ENCODE peak calls at places on chromosomes 6 and 20, in seven cellular contexts. J, B, Z, K, E, X and F are unnamed samples.

GRCh38 chr6:68634503-68635411 is at the start of gene ADGRB3:
- DNase-seq in J (no peak), B (no peak), Z (no peak), K (peak; percentile 88), E (peak; percentile 98), X (no peak), F (peak; percentile 47)

GRCh38 chr20:2578430-2579192 is 42.2 kb downstream of the TMC2 start:
- DNase-seq in J (no peak), B (no peak), Z (no peak), K (no peak), E (no peak), X (no peak), F (no peak)

GRCh38 chr6:37906121-37906520 is 86.6 kb downstream of the ZFAND3 start:
- DNase-seq in J (no peak), B (no peak), Z (no peak), K (no peak), E (no peak), X (no peak), F (no peak)

GRCh38 chr20:33280775-33281174 is 2.2 kb upstream of the BPIFB1 start:
- DNase-seq in J (no peak), B (no peak), Z (no peak), K (no peak), E (no peak), X (no peak), F (no peak)

GRCh38 chr6:26118999-26119398 is 31.8 kb downstream of the HFE start:
- DNase-seq in J (no peak), B (no peak), Z (peak; percentile 29), K (no peak), E (peak; percentile 33), X (no peak), F (no peak)

GRCh38 chr6:16849280-16850210 is 88.3 kb upstream of the ATXN1 start:
- DNase-seq in J (no peak), B (no peak), Z (no peak), K (no peak), E (no peak), X (peak; percentile 87), F (no peak)

GRCh38 chr6:33620158-33620583 is 951 bp upstream of the ITPR3 start:
- DNase-seq in J (no peak), B (no peak), Z (peak; percentile 56), K (peak; percentile 65), E (no peak), X (peak; percentile 28), F (no peak)

GRCh38 chr6:20169786-20170185 is 42.5 kb downstream of the MBOAT1 start:
- DNase-seq in J (no peak), B (no peak), Z (no peak), K (no peak), E (no peak), X (no peak), F (no peak)

GRCh38 chr20:39036011-39036410 is 73.9 kb downstream of the DHX35 start:
- DNase-seq in J (no peak), B (no peak), Z (no peak), K (no peak), E (no peak), X (peak; percentile 43), F (no peak)

GRCh38 chr20:35518975-35519374 is 10.5 kb downstream of the C20orf173 start:
- DNase-seq in J (no peak), B (no peak), Z (no peak), K (no peak), E (no peak), X (no peak), F (no peak)

GRCh38 chr6:142706200-142706599 is 238.8 kb downstream of the HIVEP2 start:
- DNase-seq in J (no peak), B (no peak), Z (no peak), K (no peak), E (no peak), X (no peak), F (no peak)

GRCh38 chr6:46954819-46955520 is 33.2 kb upstream of the ADGRF5 start:
- DNase-seq in J (no peak), B (no peak), Z (peak; percentile 14), K (no peak), E (no peak), X (no peak), F (no peak)

GRCh38 chr6:109060585-109060984 is 34.1 kb downstream of the SESN1 start:
- DNase-seq in J (no peak), B (no peak), Z (no peak), K (no peak), E (no peak), X (no peak), F (no peak)

GRCh38 chr20:5974531-5974930 is 24.1 kb downstream of the MCM8 start:
- DNase-seq in J (no peak), B (no peak), Z (no peak), K (no peak), E (no peak), X (no peak), F (no peak)

GRCh38 chr20:59153355-59153681 is 10.3 kb upstream of the ZNF831 start:
- DNase-seq in J (no peak), B (no peak), Z (no peak), K (no peak), E (peak; percentile 80), X (no peak), F (no peak)

GRCh38 chr20:13221673-13222318 is 722 bp downstream of the ISM1 start:
- DNase-seq in J (peak; percentile 14), B (peak; percentile 50), Z (peak; percentile 70), K (peak; percentile 88), E (no peak), X (peak; percentile 22), F (no peak)

GRCh38 chr6:97958143-97958542 is 675.1 kb upstream of the MMS22L start:
- DNase-seq in J (no peak), B (no peak), Z (no peak), K (no peak), E (no peak), X (no peak), F (peak; percentile 16)

GRCh38 chr6:3380344-3381232 is 76.3 kb downstream of the SLC22A23 start:
- DNase-seq in J (no peak), B (no peak), Z (no peak), K (no peak), E (no peak), X (no peak), F (no peak)

GRCh38 chr20:63210011-63210605 is 5.8 kb downstream of the YTHDF1 start:
- DNase-seq in J (no peak), B (no peak), Z (no peak), K (no peak), E (no peak), X (no peak), F (no peak)

GRCh38 chr6:69994251-69994650 is 127.9 kb downstream of the COL19A1 start:
- DNase-seq in J (no peak), B (no peak), Z (no peak), K (peak; percentile 6), E (no peak), X (no peak), F (no peak)

GRCh38 chr6:150403458-150404245 is 34.8 kb downstream of the IYD start:
- DNase-seq in J (no peak), B (no peak), Z (peak; percentile 25), K (peak; percentile 30), E (no peak), X (peak; percentile 24), F (no peak)

GRCh38 chr6:32298632-32299336 is 72.9 kb downstream of the TSBP1 start:
- DNase-seq in J (no peak), B (no peak), Z (no peak), K (peak; percentile 26), E (no peak), X (peak; percentile 11), F (no peak)

GRCh38 chr6:106099235-106099537 is 13.1 kb downstream of the PRDM1 start:
- DNase-seq in J (no peak), B (no peak), Z (no peak), K (no peak), E (no peak), X (no peak), F (no peak)

GRCh38 chr6:110617057-110617456 is 140.6 kb upstream of the SLC22A16 start:
- DNase-seq in J (no peak), B (no peak), Z (no peak), K (no peak), E (no peak), X (no peak), F (no peak)

GRCh38 chr6:9537381-9537780 is 877.5 kb downstream of the TFAP2A start:
- DNase-seq in J (no peak), B (no peak), Z (no peak), K (no peak), E (no peak), X (peak; percentile 90), F (no peak)

GRCh38 chr6:16774437-16774836 is 13.2 kb upstream of the ATXN1 start:
- DNase-seq in J (no peak), B (no peak), Z (no peak), K (no peak), E (no peak), X (no peak), F (no peak)

GRCh38 chr6:134391221-134391620 is 73.3 kb upstream of the SGK1 start:
- DNase-seq in J (no peak), B (no peak), Z (no peak), K (no peak), E (no peak), X (no peak), F (no peak)

GRCh38 chr20:34320861-34321260 is 17.7 kb upstream of the AHCY start:
- DNase-seq in J (no peak), B (no peak), Z (no peak), K (no peak), E (no peak), X (no peak), F (no peak)

GRCh38 chr20:64041040-64041780 is 5.2 kb downstream of the C20orf204 start:
- DNase-seq in J (no peak), B (no peak), Z (no peak), K (no peak), E (no peak), X (no peak), F (no peak)

GRCh38 chr20:7596541-7596940 is 343.7 kb downstream of the HAO1 start:
- DNase-seq in J (no peak), B (no peak), Z (no peak), K (no peak), E (no peak), X (no peak), F (no peak)

GRCh38 chr20:25213566-25214415 is 18.3 kb downstream of the ENTPD6 start:
- DNase-seq in J (no peak), B (no peak), Z (no peak), K (no peak), E (no peak), X (no peak), F (no peak)

GRCh38 chr6:43776799-43777776 is 7.1 kb downstream of the VEGFA start:
- DNase-seq in J (no peak), B (no peak), Z (no peak), K (no peak), E (no peak), X (no peak), F (no peak)

GRCh38 chr6:39923394-39923793 is 10.9 kb downstream of the MOCS1 start:
- DNase-seq in J (no peak), B (no peak), Z (no peak), K (no peak), E (peak; percentile 56), X (no peak), F (no peak)

GRCh38 chr6:17204548-17204947 is 76.6 kb upstream of the RBM24 start:
- DNase-seq in J (no peak), B (no peak), Z (no peak), K (no peak), E (no peak), X (no peak), F (no peak)

GRCh38 chr6:134217110-134217509 is 100.8 kb downstream of the SGK1 start:
- DNase-seq in J (no peak), B (no peak), Z (no peak), K (peak; percentile 55), E (no peak), X (peak; percentile 74), F (no peak)

GRCh38 chr6:12058164-12058926 is 46.2 kb downstream of the HIVEP1 start:
- DNase-seq in J (no peak), B (no peak), Z (no peak), K (no peak), E (no peak), X (no peak), F (no peak)